ENCODE peak calls at places on chromosomes 3 and 15, in eight cellular contexts. V is colonic mucosa, O is AG10803, N is fibroblast of the aortic adventitia, I is bronchial epithelial cell, H is foreskin fibroblast, G is pancreas, M is GM13976. B is an unnamed sample.

GRCh38 chr3:72973031-72973723 is 23.4 kb upstream of the PPP4R2 start:
- DNase-seq in V (peak; percentile 88), O (no peak), N (peak; percentile 24), I (peak; percentile 83), H (no peak), G (no peak), M (no peak), B (no peak)

GRCh38 chr3:170909129-170909903 is 879 bp upstream of the EIF5A2 start:
- DNase-seq in V (no peak), O (peak; percentile 92), N (peak; percentile 98), I (peak; percentile 99), H (peak; percentile 89), G (no peak), M (no peak), B (no peak)

GRCh38 chr3:170584585-170585007 is 1.3 kb downstream of the SLC7A14 start:
- DNase-seq in V (peak; percentile 62), O (peak; percentile 43), N (peak; percentile 74), I (peak; percentile 31), H (peak; percentile 44), G (peak; percentile 88), M (peak; percentile 62), B (peak; percentile 70)

GRCh38 chr15:58830556-58830955 is 59.5 kb downstream of the MINDY2 start:
- DNase-seq in V (no peak), O (no peak), N (no peak), I (no peak), H (no peak), G (no peak), M (no peak), B (no peak)

GRCh38 chr15:97759363-97759762 is 201.1 kb upstream of the ARRDC4 start:
- DNase-seq in V (no peak), O (peak; percentile 36), N (no peak), I (peak; percentile 76), H (no peak), G (no peak), M (no peak), B (no peak)

GRCh38 chr3:157376596-157377300 is 59.9 kb upstream of the PTX3 start:
- DNase-seq in V (no peak), O (peak; percentile 33), N (peak; percentile 76), I (no peak), H (no peak), G (no peak), M (no peak), B (no peak)

GRCh38 chr15:44801368-44801767 is 65.0 kb downstream of the TRIM69 start:
- DNase-seq in V (no peak), O (no peak), N (peak; percentile 8), I (no peak), H (no peak), G (no peak), M (no peak), B (no peak)

GRCh38 chr3:29067014-29067413 is 213.9 kb upstream of the RBMS3 start:
- DNase-seq in V (no peak), O (peak; percentile 9), N (peak; percentile 5), I (peak; percentile 92), H (no peak), G (no peak), M (no peak), B (no peak)

GRCh38 chr3:188052229-188052965 is 101.6 kb upstream of the LPP start:
- DNase-seq in V (peak; percentile 57), O (no peak), N (peak; percentile 66), I (no peak), H (no peak), G (peak; percentile 61), M (no peak), B (no peak)

GRCh38 chr3:5187152-5187919 is at the start of gene EDEM1:
- DNase-seq in V (peak; percentile 97), O (peak; percentile 96), N (peak; percentile 92), I (peak; percentile 89), H (peak; percentile 96), G (peak; percentile 100), M (peak; percentile 98), B (peak; percentile 93)

GRCh38 chr15:80949756-80950155 is 39.9 kb downstream of the MESD start:
- DNase-seq in V (no peak), O (peak; percentile 8), N (no peak), I (no peak), H (no peak), G (peak; percentile 24), M (no peak), B (no peak)

GRCh38 chr15:62417444-62417843 is 252.4 kb upstream of the C2CD4B start:
- DNase-seq in V (no peak), O (peak; percentile 35), N (peak; percentile 49), I (no peak), H (peak; percentile 36), G (no peak), M (no peak), B (no peak)

GRCh38 chr15:96330064-96330449 is 443 bp upstream of the NR2F2 start:
- DNase-seq in V (peak; percentile 69), O (peak; percentile 85), N (peak; percentile 89), I (no peak), H (peak; percentile 82), G (no peak), M (no peak), B (no peak)

GRCh38 chr3:5463986-5464385 is 276.5 kb downstream of the EDEM1 start:
- DNase-seq in V (no peak), O (no peak), N (no peak), I (no peak), H (no peak), G (no peak), M (no peak), B (no peak)

GRCh38 chr3:16378415-16378814 is 113.4 kb downstream of the OXNAD1 start:
- DNase-seq in V (no peak), O (no peak), N (no peak), I (no peak), H (no peak), G (no peak), M (no peak), B (no peak)

DNA sequence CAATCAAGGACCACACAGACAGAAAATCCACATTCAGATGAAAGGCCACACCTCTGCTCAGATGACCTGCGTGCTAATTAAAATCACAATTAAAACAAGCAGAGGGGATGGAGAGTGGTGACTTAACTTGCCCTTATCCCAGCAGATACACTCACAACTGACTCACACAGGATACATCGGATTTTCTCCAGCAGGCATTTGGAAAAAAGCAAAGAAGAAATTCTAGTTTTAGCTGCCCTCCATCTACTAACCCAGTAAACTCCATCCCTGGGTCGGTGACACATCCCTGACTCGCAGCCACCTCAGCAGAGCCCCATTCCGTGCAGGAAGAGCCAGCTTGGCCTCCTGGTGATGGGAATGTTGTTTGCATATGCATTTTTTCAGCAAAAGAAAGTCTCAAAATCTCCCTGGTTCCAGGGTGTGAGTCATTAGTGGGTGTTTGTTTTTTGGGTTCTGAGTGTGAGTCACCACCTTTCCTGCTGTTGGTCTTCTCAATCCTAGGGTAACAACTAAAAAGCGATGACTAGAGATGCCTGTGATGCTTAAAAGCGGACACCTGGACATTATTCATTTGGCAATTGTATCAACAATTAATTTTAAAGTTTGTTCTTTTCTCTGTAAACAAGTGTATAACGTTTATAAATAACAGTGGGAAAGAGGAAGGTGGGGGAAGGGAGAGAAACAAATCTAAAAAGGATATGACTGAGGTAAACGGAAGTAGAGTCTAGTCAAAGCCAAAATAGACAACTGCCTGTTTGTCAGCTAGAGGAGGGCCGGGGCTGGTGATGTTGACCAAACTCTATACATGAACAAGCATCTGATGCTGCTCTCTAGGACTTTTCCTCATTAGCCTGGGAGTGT is 49.8 kb upstream of the SLC4A7 start:
- DNase-seq in V (peak; percentile 25), O (peak; percentile 99), N (peak; percentile 99), I (peak; percentile 100), H (peak; percentile 100), G (no peak), M (peak; percentile 38), B (peak; percentile 51)
- TF ChIP-seq CTCF in V (no peak), O (peak; percentile 79), N (peak; percentile 83), I (peak; percentile 64), H (peak; percentile 66), G (no peak), M (no peak), B (no peak)

GRCh38 chr3:150379469-150379868 is 28.6 kb upstream of the TSC22D2 start:
- DNase-seq in V (no peak), O (no peak), N (no peak), I (no peak), H (no peak), G (no peak), M (no peak), B (no peak)

GRCh38 chr3:150385296-150386242 is 22.5 kb upstream of the TSC22D2 start:
- DNase-seq in V (no peak), O (no peak), N (no peak), I (no peak), H (no peak), G (no peak), M (peak; percentile 40), B (peak; percentile 58)

GRCh38 chr3:150388468-150389418 is 19.4 kb upstream of the TSC22D2 start:
- DNase-seq in V (no peak), O (peak; percentile 37), N (peak; percentile 29), I (no peak), H (no peak), G (no peak), M (no peak), B (no peak)

GRCh38 chr3:150384517-150385212 is 23.4 kb upstream of the TSC22D2 start:
- DNase-seq in V (no peak), O (no peak), N (no peak), I (no peak), H (no peak), G (no peak), M (peak; percentile 72), B (peak; percentile 81)
- TF ChIP-seq CTCF in V (no peak), O (no peak), N (no peak), I (no peak), H (no peak), G (no peak), M (peak; percentile 25), B (peak; percentile 66)

DNA sequence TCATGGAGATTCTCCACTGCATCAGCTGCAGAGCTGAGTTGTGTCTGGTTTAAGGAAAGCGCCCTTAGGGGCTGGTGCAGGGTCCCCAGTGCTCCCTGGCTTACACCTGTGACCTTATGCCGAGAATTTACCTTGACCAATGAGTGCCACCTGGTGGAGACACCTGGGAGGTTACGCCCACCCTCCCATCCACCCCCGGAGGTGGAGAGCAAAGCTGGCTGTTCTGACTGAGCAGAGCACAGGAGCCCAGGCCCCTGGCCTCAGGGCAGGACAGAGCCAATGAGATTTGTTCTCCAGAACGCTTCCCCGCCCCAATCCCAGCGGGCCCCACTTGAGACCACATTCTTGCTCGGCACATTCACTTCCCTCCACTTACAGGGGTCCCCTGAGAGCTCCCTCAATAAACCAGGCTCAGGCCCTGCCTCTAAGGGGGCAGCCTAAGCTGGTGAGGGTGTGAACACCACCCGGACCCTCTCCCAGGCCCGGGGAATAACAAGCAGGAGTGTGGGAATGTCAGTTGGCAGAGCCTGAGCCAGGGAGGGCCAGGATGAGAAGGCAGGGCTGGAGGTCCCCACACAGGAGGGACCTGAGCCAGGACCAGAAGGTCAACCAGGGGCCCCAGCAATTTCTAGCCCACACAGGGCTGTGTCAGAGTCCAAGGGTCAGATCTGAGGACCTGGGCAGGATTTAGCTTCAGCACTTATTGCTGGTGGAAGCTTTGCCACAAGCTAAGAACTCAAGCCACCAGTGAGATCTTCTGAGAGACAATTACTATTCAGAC is 117.1 kb downstream of the TPRA1 start:
- DNase-seq in V (no peak), O (no peak), N (no peak), I (peak; percentile 29), H (no peak), G (no peak), M (peak; percentile 64), B (peak; percentile 35)
- TF ChIP-seq CTCF in V (peak; percentile 33), O (no peak), N (no peak), I (peak; percentile 59), H (no peak), G (no peak), M (peak; percentile 26), B (peak; percentile 29)

DNA sequence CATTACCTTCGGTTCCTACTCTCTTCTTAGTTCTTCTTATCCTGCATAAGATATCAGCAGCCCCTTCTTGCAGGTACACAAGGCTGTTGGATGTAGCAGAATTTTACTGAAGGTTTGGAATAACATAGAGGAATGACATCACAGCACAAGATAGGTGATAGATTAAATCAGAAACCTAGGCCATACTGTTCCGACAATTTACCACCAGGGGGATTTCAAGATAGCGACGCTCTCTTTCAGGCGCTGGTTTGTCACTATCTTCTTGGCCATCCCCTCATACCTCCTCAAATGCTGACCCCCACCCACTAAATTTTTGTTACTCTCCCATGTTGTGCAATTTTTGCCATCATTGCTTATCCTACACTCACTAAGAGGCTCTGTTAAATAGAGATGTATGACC is 3.5 kb downstream of the SIDT1 start:
- DNase-seq in V (no peak), O (no peak), N (no peak), I (no peak), H (no peak), G (no peak), M (no peak), B (no peak)
- TF ChIP-seq CTCF in V (no peak), O (no peak), N (no peak), I (peak; percentile 39), H (no peak), G (no peak), M (no peak), B (peak; percentile 45)

B was measured in activated CD8-positive, alpha-beta T cell treated with anti-CD3 and anti-CD28 coated beads for 36 hours.